ENCODE peak calls at places on chromosomes 6 and 20, in eight cellular contexts. One of them, this sample, is unnamed.

GRCh38 chr6:47697925-47698324 is 455 bp upstream of the ADGRF4 start:
- DNase-seq in cardiac fibroblast: no peak
- DNase-seq in KBM-7: no peak
- DNase-seq in stimulated activated CD4-positive, alpha-beta T cell treated with anti-CD3 and anti-CD28 coated beads, Interleukin-1b, Interleukin-23, amount 100 ng/mL, for 1 hour: no peak
- DNase-seq in T follicular helper cell: no peak
- DNase-seq in progenitor cell of endocrine pancreas: no peak
- DNase-seq in cerebellum: no peak
- DNase-seq in HFF-Myc: no peak
- DNase-seq in this sample: no peak

GRCh38 chr6:31079656-31080261 is 32.6 kb downstream of the C6orf15 start:
- DNase-seq in progenitor cell of endocrine pancreas: peak; percentile 47
- DNase-seq in stimulated activated CD4-positive, alpha-beta T cell treated with anti-CD3 and anti-CD28 coated beads, Interleukin-1b, Interleukin-23, amount 100 ng/mL, for 1 hour: peak; percentile 42
- DNase-seq in cardiac fibroblast: peak; percentile 71
- DNase-seq in T follicular helper cell: peak; percentile 60
- DNase-seq in HFF-Myc: peak; percentile 33
- DNase-seq in cerebellum: peak; percentile 71
- DNase-seq in KBM-7: peak; percentile 61
- DNase-seq in this sample: peak; percentile 59

GRCh38 chr6:168133186-168133585 is 54.2 kb upstream of the FRMD1 start:
- DNase-seq in cerebellum: no peak
- DNase-seq in T follicular helper cell: no peak
- DNase-seq in stimulated activated CD4-positive, alpha-beta T cell treated with anti-CD3 and anti-CD28 coated beads, Interleukin-1b, Interleukin-23, amount 100 ng/mL, for 1 hour: no peak
- DNase-seq in HFF-Myc: no peak
- DNase-seq in KBM-7: no peak
- DNase-seq in cardiac fibroblast: peak; percentile 55
- DNase-seq in progenitor cell of endocrine pancreas: peak; percentile 8
- DNase-seq in this sample: peak; percentile 59

GRCh38 chr6:15079288-15079817 is 166.5 kb upstream of the JARID2 start:
- DNase-seq in T follicular helper cell: no peak
- DNase-seq in cerebellum: no peak
- DNase-seq in cardiac fibroblast: no peak
- DNase-seq in progenitor cell of endocrine pancreas: no peak
- DNase-seq in stimulated activated CD4-positive, alpha-beta T cell treated with anti-CD3 and anti-CD28 coated beads, Interleukin-1b, Interleukin-23, amount 100 ng/mL, for 1 hour: no peak
- DNase-seq in HFF-Myc: no peak
- DNase-seq in KBM-7: no peak
- DNase-seq in this sample: no peak

GRCh38 chr6:34491091-34491430 is 25.2 kb downstream of the PACSIN1 start:
- DNase-seq in stimulated activated CD4-positive, alpha-beta T cell treated with anti-CD3 and anti-CD28 coated beads, Interleukin-1b, Interleukin-23, amount 100 ng/mL, for 1 hour: no peak
- DNase-seq in cerebellum: no peak
- DNase-seq in KBM-7: peak; percentile 29
- DNase-seq in progenitor cell of endocrine pancreas: no peak
- DNase-seq in HFF-Myc: no peak
- DNase-seq in T follicular helper cell: no peak
- DNase-seq in cardiac fibroblast: peak; percentile 48
- DNase-seq in this sample: no peak

GRCh38 chr20:63889241-63890200 is 5.4 kb upstream of the DNAJC5 start:
- DNase-seq in stimulated activated CD4-positive, alpha-beta T cell treated with anti-CD3 and anti-CD28 coated beads, Interleukin-1b, Interleukin-23, amount 100 ng/mL, for 1 hour: no peak
- DNase-seq in T follicular helper cell: no peak
- DNase-seq in KBM-7: no peak
- DNase-seq in progenitor cell of endocrine pancreas: no peak
- DNase-seq in cerebellum: peak; percentile 83
- DNase-seq in HFF-Myc: no peak
- DNase-seq in cardiac fibroblast: no peak
- DNase-seq in this sample: no peak

GRCh38 chr20:35327074-35327976 is 35.1 kb upstream of the FAM83C start:
- DNase-seq in HFF-Myc: no peak
- DNase-seq in cardiac fibroblast: no peak
- DNase-seq in progenitor cell of endocrine pancreas: no peak
- DNase-seq in stimulated activated CD4-positive, alpha-beta T cell treated with anti-CD3 and anti-CD28 coated beads, Interleukin-1b, Interleukin-23, amount 100 ng/mL, for 1 hour: no peak
- DNase-seq in cerebellum: no peak
- DNase-seq in KBM-7: no peak
- DNase-seq in T follicular helper cell: no peak
- DNase-seq in this sample: no peak

GRCh38 chr6:30238178-30238795 is 25.1 kb upstream of the TRIM26 start:
- DNase-seq in cerebellum: no peak
- DNase-seq in T follicular helper cell: no peak
- DNase-seq in HFF-Myc: no peak
- DNase-seq in stimulated activated CD4-positive, alpha-beta T cell treated with anti-CD3 and anti-CD28 coated beads, Interleukin-1b, Interleukin-23, amount 100 ng/mL, for 1 hour: no peak
- DNase-seq in progenitor cell of endocrine pancreas: no peak
- DNase-seq in KBM-7: no peak
- DNase-seq in cardiac fibroblast: peak; percentile 40
- DNase-seq in this sample: no peak

GRCh38 chr6:33211666-33212422 is 3.5 kb downstream of the RING1 start:
- DNase-seq in HFF-Myc: no peak
- DNase-seq in KBM-7: no peak
- DNase-seq in cerebellum: no peak
- DNase-seq in cardiac fibroblast: no peak
- DNase-seq in stimulated activated CD4-positive, alpha-beta T cell treated with anti-CD3 and anti-CD28 coated beads, Interleukin-1b, Interleukin-23, amount 100 ng/mL, for 1 hour: no peak
- DNase-seq in T follicular helper cell: no peak
- DNase-seq in progenitor cell of endocrine pancreas: no peak
- DNase-seq in this sample: no peak

GRCh38 chr20:64096535-64096934 is 10.8 kb downstream of the NPBWR2 start:
- DNase-seq in cardiac fibroblast: no peak
- DNase-seq in cerebellum: no peak
- DNase-seq in T follicular helper cell: no peak
- DNase-seq in progenitor cell of endocrine pancreas: no peak
- DNase-seq in KBM-7: no peak
- DNase-seq in stimulated activated CD4-positive, alpha-beta T cell treated with anti-CD3 and anti-CD28 coated beads, Interleukin-1b, Interleukin-23, amount 100 ng/mL, for 1 hour: no peak
- DNase-seq in HFF-Myc: no peak
- DNase-seq in this sample: no peak